ENCODE peak calls at places on chromosomes 13 and 19, in eight cellular contexts. One of them, this sample, is unnamed.

GRCh38 chr13:77184455-77184854 is 142.4 kb downstream of the MYCBP2 start:
- DNase-seq in AG04449: no peak
- DNase-seq in IMR-90: no peak
- DNase-seq in stimulated activated CD4-positive, alpha-beta T cell treated with anti-CD3 and anti-CD28 coated beads, Interleukin-2, amount 100 ng/mL, for 48 hours: no peak
- DNase-seq in NAMALWA: peak
- DNase-seq in endodermal cell: no peak
- DNase-seq in WTC11: no peak
- DNase-seq in choroid plexus epithelial cell: no peak
- DNase-seq in this sample: no peak

GRCh38 chr19:12346896-12347295 is 13.5 kb upstream of the ZNF563 start:
- DNase-seq in stimulated activated CD4-positive, alpha-beta T cell treated with anti-CD3 and anti-CD28 coated beads, Interleukin-2, amount 100 ng/mL, for 48 hours: no peak
- DNase-seq in NAMALWA: peak
- DNase-seq in IMR-90: no peak
- DNase-seq in AG04449: no peak
- DNase-seq in WTC11: no peak
- DNase-seq in choroid plexus epithelial cell: no peak
- DNase-seq in endodermal cell: no peak
- DNase-seq in this sample: no peak

GRCh38 chr19:4445963-4446668 is 11.5 kb downstream of the UBXN6 start:
- DNase-seq in endodermal cell: peak
- DNase-seq in IMR-90: no peak
- DNase-seq in choroid plexus epithelial cell: no peak
- DNase-seq in NAMALWA: no peak
- DNase-seq in WTC11: no peak
- DNase-seq in AG04449: no peak
- DNase-seq in stimulated activated CD4-positive, alpha-beta T cell treated with anti-CD3 and anti-CD28 coated beads, Interleukin-2, amount 100 ng/mL, for 48 hours: no peak
- DNase-seq in this sample: no peak

GRCh38 chr13:97011446-97012131 is 17.3 kb upstream of the OXGR1 start:
- DNase-seq in AG04449: no peak
- DNase-seq in choroid plexus epithelial cell: no peak
- DNase-seq in WTC11: no peak
- DNase-seq in stimulated activated CD4-positive, alpha-beta T cell treated with anti-CD3 and anti-CD28 coated beads, Interleukin-2, amount 100 ng/mL, for 48 hours: no peak
- DNase-seq in NAMALWA: no peak
- DNase-seq in IMR-90: no peak
- DNase-seq in endodermal cell: no peak
- DNase-seq in this sample: no peak

GRCh38 chr13:66415444-66415843 is 814.7 kb downstream of the PCDH9 start:
- DNase-seq in IMR-90: no peak
- DNase-seq in NAMALWA: no peak
- DNase-seq in choroid plexus epithelial cell: peak
- DNase-seq in WTC11: no peak
- DNase-seq in endodermal cell: no peak
- DNase-seq in AG04449: no peak
- DNase-seq in stimulated activated CD4-positive, alpha-beta T cell treated with anti-CD3 and anti-CD28 coated beads, Interleukin-2, amount 100 ng/mL, for 48 hours: no peak
- DNase-seq in this sample: no peak

GRCh38 chr13:29105779-29106178 is 285.6 kb downstream of the MTUS2 start:
- DNase-seq in stimulated activated CD4-positive, alpha-beta T cell treated with anti-CD3 and anti-CD28 coated beads, Interleukin-2, amount 100 ng/mL, for 48 hours: no peak
- DNase-seq in choroid plexus epithelial cell: no peak
- DNase-seq in AG04449: no peak
- DNase-seq in NAMALWA: no peak
- DNase-seq in WTC11: peak
- DNase-seq in endodermal cell: peak
- DNase-seq in IMR-90: no peak
- DNase-seq in this sample: peak

GRCh38 chr19:36182612-36183454 is 30.6 kb upstream of the COX7A1 start:
- DNase-seq in WTC11: no peak
- DNase-seq in stimulated activated CD4-positive, alpha-beta T cell treated with anti-CD3 and anti-CD28 coated beads, Interleukin-2, amount 100 ng/mL, for 48 hours: no peak
- DNase-seq in AG04449: peak
- DNase-seq in IMR-90: peak
- DNase-seq in endodermal cell: peak
- DNase-seq in choroid plexus epithelial cell: peak
- DNase-seq in NAMALWA: no peak
- DNase-seq in this sample: peak

GRCh38 chr19:45547965-45548609 is 36.5 kb downstream of the OPA3 start:
- DNase-seq in IMR-90: peak
- DNase-seq in NAMALWA: no peak
- DNase-seq in endodermal cell: no peak
- DNase-seq in AG04449: no peak
- DNase-seq in choroid plexus epithelial cell: no peak
- DNase-seq in WTC11: no peak
- DNase-seq in stimulated activated CD4-positive, alpha-beta T cell treated with anti-CD3 and anti-CD28 coated beads, Interleukin-2, amount 100 ng/mL, for 48 hours: no peak
- DNase-seq in this sample: peak

GRCh38 chr19:54178581-54179261 is 5.8 kb upstream of the TMC4 start:
- DNase-seq in AG04449: no peak
- DNase-seq in choroid plexus epithelial cell: no peak
- DNase-seq in NAMALWA: peak
- DNase-seq in IMR-90: no peak
- DNase-seq in endodermal cell: peak
- DNase-seq in WTC11: peak
- DNase-seq in stimulated activated CD4-positive, alpha-beta T cell treated with anti-CD3 and anti-CD28 coated beads, Interleukin-2, amount 100 ng/mL, for 48 hours: no peak
- DNase-seq in this sample: peak

GRCh38 chr19:2239771-2240770 is 3.4 kb downstream of the SF3A2 start:
- DNase-seq in stimulated activated CD4-positive, alpha-beta T cell treated with anti-CD3 and anti-CD28 coated beads, Interleukin-2, amount 100 ng/mL, for 48 hours: no peak
- DNase-seq in AG04449: no peak
- DNase-seq in WTC11: no peak
- DNase-seq in choroid plexus epithelial cell: peak
- DNase-seq in IMR-90: peak
- DNase-seq in NAMALWA: peak
- DNase-seq in endodermal cell: peak
- DNase-seq in this sample: peak

GRCh38 chr19:5624154-5624663 is 1.3 kb downstream of the SAFB start:
- DNase-seq in NAMALWA: peak
- DNase-seq in IMR-90: peak
- DNase-seq in endodermal cell: peak
- DNase-seq in stimulated activated CD4-positive, alpha-beta T cell treated with anti-CD3 and anti-CD28 coated beads, Interleukin-2, amount 100 ng/mL, for 48 hours: no peak
- DNase-seq in AG04449: no peak
- DNase-seq in choroid plexus epithelial cell: peak
- DNase-seq in WTC11: no peak
- DNase-seq in this sample: peak

GRCh38 chr13:35794734-35795389 is 318.4 kb upstream of the MAB21L1 start:
- DNase-seq in WTC11: no peak
- DNase-seq in endodermal cell: no peak
- DNase-seq in choroid plexus epithelial cell: no peak
- DNase-seq in IMR-90: peak
- DNase-seq in AG04449: no peak
- DNase-seq in NAMALWA: no peak
- DNase-seq in stimulated activated CD4-positive, alpha-beta T cell treated with anti-CD3 and anti-CD28 coated beads, Interleukin-2, amount 100 ng/mL, for 48 hours: no peak
- DNase-seq in this sample: no peak

GRCh38 chr19:31173991-31174390 is 175.2 kb downstream of the TSHZ3 start:
- DNase-seq in WTC11: no peak
- DNase-seq in stimulated activated CD4-positive, alpha-beta T cell treated with anti-CD3 and anti-CD28 coated beads, Interleukin-2, amount 100 ng/mL, for 48 hours: no peak
- DNase-seq in NAMALWA: no peak
- DNase-seq in choroid plexus epithelial cell: no peak
- DNase-seq in AG04449: no peak
- DNase-seq in endodermal cell: no peak
- DNase-seq in IMR-90: no peak
- DNase-seq in this sample: no peak

GRCh38 chr13:21675095-21676007 is 4.5 kb downstream of the FGF9 start:
- DNase-seq in IMR-90: no peak
- DNase-seq in NAMALWA: no peak
- DNase-seq in stimulated activated CD4-positive, alpha-beta T cell treated with anti-CD3 and anti-CD28 coated beads, Interleukin-2, amount 100 ng/mL, for 48 hours: no peak
- DNase-seq in WTC11: peak
- DNase-seq in endodermal cell: peak
- DNase-seq in AG04449: no peak
- DNase-seq in choroid plexus epithelial cell: no peak
- DNase-seq in this sample: peak

GRCh38 chr13:26074706-26075105 is 22.9 kb upstream of the SHISA2 start:
- DNase-seq in endodermal cell: no peak
- DNase-seq in choroid plexus epithelial cell: peak
- DNase-seq in NAMALWA: no peak
- DNase-seq in stimulated activated CD4-positive, alpha-beta T cell treated with anti-CD3 and anti-CD28 coated beads, Interleukin-2, amount 100 ng/mL, for 48 hours: no peak
- DNase-seq in AG04449: no peak
- DNase-seq in IMR-90: peak
- DNase-seq in WTC11: no peak
- DNase-seq in this sample: peak

GRCh38 chr13:65597839-65598818 is 1632.0 kb downstream of the PCDH9 start:
- DNase-seq in choroid plexus epithelial cell: peak
- DNase-seq in IMR-90: peak
- DNase-seq in AG04449: peak
- DNase-seq in NAMALWA: no peak
- DNase-seq in WTC11: no peak
- DNase-seq in stimulated activated CD4-positive, alpha-beta T cell treated with anti-CD3 and anti-CD28 coated beads, Interleukin-2, amount 100 ng/mL, for 48 hours: no peak
- DNase-seq in endodermal cell: peak
- DNase-seq in this sample: peak

GRCh38 chr13:98416408-98416807 is 160.5 kb downstream of the STK24 start:
- DNase-seq in WTC11: no peak
- DNase-seq in choroid plexus epithelial cell: no peak
- DNase-seq in NAMALWA: no peak
- DNase-seq in endodermal cell: no peak
- DNase-seq in AG04449: no peak
- DNase-seq in IMR-90: no peak
- DNase-seq in stimulated activated CD4-positive, alpha-beta T cell treated with anti-CD3 and anti-CD28 coated beads, Interleukin-2, amount 100 ng/mL, for 48 hours: no peak
- DNase-seq in this sample: no peak

GRCh38 chr13:30052127-30052526 is 201.7 kb upstream of the UBL3 start:
- DNase-seq in IMR-90: no peak
- DNase-seq in stimulated activated CD4-positive, alpha-beta T cell treated with anti-CD3 and anti-CD28 coated beads, Interleukin-2, amount 100 ng/mL, for 48 hours: no peak
- DNase-seq in WTC11: peak
- DNase-seq in AG04449: no peak
- DNase-seq in choroid plexus epithelial cell: no peak
- DNase-seq in endodermal cell: peak
- DNase-seq in NAMALWA: no peak
- DNase-seq in this sample: peak

GRCh38 chr13:22014469-22014868 is 343.6 kb downstream of the FGF9 start:
- DNase-seq in choroid plexus epithelial cell: no peak
- DNase-seq in endodermal cell: no peak
- DNase-seq in AG04449: no peak
- DNase-seq in WTC11: no peak
- DNase-seq in IMR-90: no peak
- DNase-seq in NAMALWA: no peak
- DNase-seq in stimulated activated CD4-positive, alpha-beta T cell treated with anti-CD3 and anti-CD28 coated beads, Interleukin-2, amount 100 ng/mL, for 48 hours: no peak
- DNase-seq in this sample: no peak

GRCh38 chr19:5889288-5889971 is 14.2 kb downstream of the NDUFA11 start:
- DNase-seq in choroid plexus epithelial cell: peak
- DNase-seq in IMR-90: peak
- DNase-seq in stimulated activated CD4-positive, alpha-beta T cell treated with anti-CD3 and anti-CD28 coated beads, Interleukin-2, amount 100 ng/mL, for 48 hours: no peak
- DNase-seq in WTC11: no peak
- DNase-seq in AG04449: no peak
- DNase-seq in NAMALWA: no peak
- DNase-seq in endodermal cell: no peak
- DNase-seq in this sample: no peak

GRCh38 chr19:50815443-50815842 is 8.1 kb downstream of the KLK1 start:
- DNase-seq in choroid plexus epithelial cell: no peak
- DNase-seq in NAMALWA: no peak
- DNase-seq in AG04449: no peak
- DNase-seq in stimulated activated CD4-positive, alpha-beta T cell treated with anti-CD3 and anti-CD28 coated beads, Interleukin-2, amount 100 ng/mL, for 48 hours: no peak
- DNase-seq in IMR-90: no peak
- DNase-seq in endodermal cell: no peak
- DNase-seq in WTC11: no peak
- DNase-seq in this sample: no peak

GRCh38 chr19:56309511-56310185 is 5.0 kb downstream of the ZSCAN5A start:
- DNase-seq in WTC11: peak
- DNase-seq in AG04449: no peak
- DNase-seq in endodermal cell: peak
- DNase-seq in IMR-90: peak
- DNase-seq in NAMALWA: peak
- DNase-seq in choroid plexus epithelial cell: peak
- DNase-seq in stimulated activated CD4-positive, alpha-beta T cell treated with anti-CD3 and anti-CD28 coated beads, Interleukin-2, amount 100 ng/mL, for 48 hours: peak
- DNase-seq in this sample: peak

GRCh38 chr13:66780814-66781213 is 449.3 kb downstream of the PCDH9 start:
- DNase-seq in choroid plexus epithelial cell: peak
- DNase-seq in WTC11: no peak
- DNase-seq in AG04449: no peak
- DNase-seq in NAMALWA: no peak
- DNase-seq in endodermal cell: no peak
- DNase-seq in IMR-90: peak
- DNase-seq in stimulated activated CD4-positive, alpha-beta T cell treated with anti-CD3 and anti-CD28 coated beads, Interleukin-2, amount 100 ng/mL, for 48 hours: no peak
- DNase-seq in this sample: no peak

GRCh38 chr13:46392967-46393366 is 5.9 kb upstream of the RUBCNL start:
- DNase-seq in stimulated activated CD4-positive, alpha-beta T cell treated with anti-CD3 and anti-CD28 coated beads, Interleukin-2, amount 100 ng/mL, for 48 hours: no peak
- DNase-seq in WTC11: no peak
- DNase-seq in AG04449: no peak
- DNase-seq in choroid plexus epithelial cell: no peak
- DNase-seq in endodermal cell: no peak
- DNase-seq in NAMALWA: peak
- DNase-seq in IMR-90: no peak
- DNase-seq in this sample: no peak

This sample was measured in mesendoderm.